ENCODE peak calls at places on chromosomes 11 and 22, in four cellular contexts. L is upper lobe of right lung, K is heart right ventricle, N is fibroblast of pulmonary artery. Q is an unnamed sample.

GRCh38 chr11:122210378-122210995 is 94.5 kb upstream of the BLID start:
- DNase-seq in N (no peak), K (no peak), L (no peak), Q (no peak)

GRCh38 chr11:746289-747175 is 732 bp upstream of the TALDO1 start:
- DNase-seq in K (no peak), L (no peak), N (no peak), Q (no peak)

GRCh38 chr22:21816787-21817496 is 50.5 kb downstream of the MAPK1 start:
- DNase-seq in N (peak; percentile 97), K (no peak), L (no peak), Q (peak; percentile 94)

GRCh38 chr22:29704528-29705285 is 15.1 kb upstream of the CABP7 start:
- DNase-seq in L (no peak), N (peak; percentile 11), K (no peak), Q (peak; percentile 23)

GRCh38 chr11:10503217-10503616 is 37.8 kb downstream of the RNF141 start:
- DNase-seq in L (no peak), N (no peak), K (no peak), Q (no peak)

GRCh38 chr11:96483550-96483949 is 93.7 kb downstream of the JRKL start:
- DNase-seq in N (no peak), L (no peak), K (no peak), Q (no peak)

GRCh38 chr11:15106201-15106965 is 8.3 kb upstream of the INSC start:
- DNase-seq in L (no peak), N (peak; percentile 50), K (no peak), Q (peak; percentile 75)

GRCh38 chr11:130727715-130728114 is 188.6 kb downstream of the SNX19 start:
- DNase-seq in N (no peak), K (no peak), L (no peak), Q (no peak)

GRCh38 chr22:23068832-23069385 is 1.4 kb upstream of the GNAZ start:
- DNase-seq in L (peak; percentile 51), K (no peak), N (no peak), Q (no peak)

GRCh38 chr11:73295259-73295995 is 12.6 kb upstream of the ARHGEF17 start:
- DNase-seq in K (peak; percentile 67), N (peak; percentile 81), L (peak; percentile 84), Q (peak; percentile 86)

GRCh38 chr22:41512421-41513194 is 31.7 kb downstream of the POLR3H start:
- DNase-seq in K (no peak), N (peak; percentile 69), L (no peak), Q (peak; percentile 50)

GRCh38 chr22:42932857-42933782 is 76.0 kb upstream of the ARFGAP3 start:
- DNase-seq in K (no peak), L (peak; percentile 80), N (no peak), Q (peak; percentile 33)

GRCh38 chr11:130651266-130651855 is 202.9 kb downstream of the ADAMTS15 start:
- DNase-seq in L (no peak), N (no peak), K (no peak), Q (no peak)

DNA sequence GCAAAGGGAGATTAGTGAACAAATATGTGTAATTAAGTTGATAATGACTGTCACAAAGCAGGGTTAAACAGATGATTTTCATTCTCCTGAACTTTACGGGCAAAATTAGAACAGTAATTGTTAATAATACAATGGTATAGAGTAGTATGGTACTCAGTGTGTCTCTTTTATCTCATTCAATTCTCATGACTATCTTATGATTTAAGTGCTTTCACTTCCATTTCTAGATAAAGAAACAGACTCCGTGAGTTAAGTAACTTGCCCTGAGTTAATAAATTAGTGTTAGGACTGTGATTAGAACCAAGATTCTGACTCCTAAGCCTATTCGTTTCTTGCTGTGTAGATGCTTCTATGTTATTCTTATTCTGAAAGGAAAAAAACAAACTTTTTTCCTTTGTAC is 22.0 kb downstream of the PIH1D2 start:
- DNase-seq in L (no peak), N (no peak), K (no peak), Q (no peak)
- TF ChIP-seq CTCF in L (no peak), N (no peak), K (no peak), Q (no peak)

DNA sequence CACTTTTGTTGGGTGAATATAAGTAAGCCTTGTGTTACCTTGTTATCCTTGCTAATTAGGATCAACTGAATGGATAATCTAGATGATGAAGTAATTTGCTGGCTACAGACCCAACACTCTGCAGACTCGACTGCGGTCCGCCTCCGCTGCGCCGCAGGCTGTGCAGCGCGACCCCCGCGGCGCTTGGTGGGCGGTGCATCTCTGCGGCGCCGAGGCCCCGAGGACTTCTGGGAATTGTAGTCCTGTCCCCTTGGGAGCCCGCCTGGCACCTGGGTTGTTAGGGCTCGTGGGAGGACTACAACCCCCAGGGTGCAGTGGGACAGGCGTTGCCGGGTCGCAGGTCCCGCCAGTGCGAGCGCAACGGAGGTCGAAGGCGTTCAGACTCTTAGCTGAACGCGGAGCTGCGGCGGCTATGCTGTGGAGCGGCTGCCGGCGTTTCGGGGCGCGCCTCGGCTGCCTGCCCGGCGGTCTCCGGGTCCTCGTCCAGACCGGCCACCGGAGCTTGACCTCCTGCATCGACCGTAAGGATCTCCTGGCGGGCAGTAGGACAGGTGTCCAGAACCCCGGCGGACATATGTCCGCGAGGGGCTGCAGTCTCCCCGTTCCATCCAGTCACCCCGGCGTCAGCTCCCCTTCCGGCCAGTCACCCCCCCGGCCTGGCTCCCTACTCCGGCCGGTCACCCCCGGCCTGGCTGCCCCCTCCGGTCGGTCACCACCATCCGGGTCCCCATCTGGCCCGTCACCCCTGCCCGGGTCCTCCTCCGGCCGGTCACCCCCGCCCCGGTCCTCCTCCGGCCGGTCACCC is at the start of the genes ACAD8 and THYN1:
- DNase-seq in L (peak; percentile 98), K (peak; percentile 96), N (peak; percentile 97), Q (peak; percentile 94)
- TF ChIP-seq CTCF in L (peak; percentile 48), K (peak; percentile 12), N (no peak), Q (peak; percentile 22)

GRCh38 chr22:45552017-45552411 is 49.3 kb downstream of the FBLN1 start:
- DNase-seq in N (no peak), L (no peak), K (no peak), Q (no peak)

GRCh38 chr22:45554861-45555260 is 52.2 kb downstream of the FBLN1 start:
- DNase-seq in L (no peak), K (no peak), N (no peak), Q (no peak)

GRCh38 chr22:45552580-45553332 is 50.1 kb downstream of the FBLN1 start:
- DNase-seq in K (peak; percentile 69), N (peak; percentile 87), L (peak; percentile 86), Q (peak; percentile 98)

GRCh38 chr22:45553333-45554039 is 50.8 kb downstream of the FBLN1 start:
- DNase-seq in K (peak; percentile 84), N (peak; percentile 89), L (peak; percentile 84), Q (peak; percentile 82)

GRCh38 chr22:45554040-45554406 is 51.3 kb downstream of the FBLN1 start:
- DNase-seq in K (no peak), N (no peak), L (no peak), Q (no peak)
- TF ChIP-seq CTCF in K (no peak), N (no peak), L (no peak), Q (no peak)

DNA sequence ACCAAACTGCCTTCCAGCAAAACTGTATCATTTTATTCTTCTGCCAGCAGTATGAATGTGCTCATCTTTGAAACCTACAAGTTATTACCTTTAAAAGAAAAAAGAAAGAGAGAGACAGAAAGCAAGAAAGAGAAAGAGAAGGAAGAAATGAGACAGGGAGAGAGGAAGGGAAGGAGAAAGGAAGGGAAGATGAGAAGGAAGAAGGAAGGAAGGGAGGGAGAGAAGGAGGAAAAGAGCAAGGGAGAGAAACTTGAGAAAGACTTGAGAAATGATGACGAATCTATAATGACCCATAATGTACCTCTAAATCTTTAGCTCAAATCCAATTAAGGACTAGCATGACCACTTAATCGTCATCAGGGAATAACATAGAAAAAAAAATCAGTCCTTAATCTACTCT is 11.4 kb upstream of the JAML start:
- DNase-seq in N (no peak), K (no peak), L (no peak), Q (no peak)
- TF ChIP-seq CTCF in N (no peak), K (no peak), L (no peak), Q (no peak)

DNA sequence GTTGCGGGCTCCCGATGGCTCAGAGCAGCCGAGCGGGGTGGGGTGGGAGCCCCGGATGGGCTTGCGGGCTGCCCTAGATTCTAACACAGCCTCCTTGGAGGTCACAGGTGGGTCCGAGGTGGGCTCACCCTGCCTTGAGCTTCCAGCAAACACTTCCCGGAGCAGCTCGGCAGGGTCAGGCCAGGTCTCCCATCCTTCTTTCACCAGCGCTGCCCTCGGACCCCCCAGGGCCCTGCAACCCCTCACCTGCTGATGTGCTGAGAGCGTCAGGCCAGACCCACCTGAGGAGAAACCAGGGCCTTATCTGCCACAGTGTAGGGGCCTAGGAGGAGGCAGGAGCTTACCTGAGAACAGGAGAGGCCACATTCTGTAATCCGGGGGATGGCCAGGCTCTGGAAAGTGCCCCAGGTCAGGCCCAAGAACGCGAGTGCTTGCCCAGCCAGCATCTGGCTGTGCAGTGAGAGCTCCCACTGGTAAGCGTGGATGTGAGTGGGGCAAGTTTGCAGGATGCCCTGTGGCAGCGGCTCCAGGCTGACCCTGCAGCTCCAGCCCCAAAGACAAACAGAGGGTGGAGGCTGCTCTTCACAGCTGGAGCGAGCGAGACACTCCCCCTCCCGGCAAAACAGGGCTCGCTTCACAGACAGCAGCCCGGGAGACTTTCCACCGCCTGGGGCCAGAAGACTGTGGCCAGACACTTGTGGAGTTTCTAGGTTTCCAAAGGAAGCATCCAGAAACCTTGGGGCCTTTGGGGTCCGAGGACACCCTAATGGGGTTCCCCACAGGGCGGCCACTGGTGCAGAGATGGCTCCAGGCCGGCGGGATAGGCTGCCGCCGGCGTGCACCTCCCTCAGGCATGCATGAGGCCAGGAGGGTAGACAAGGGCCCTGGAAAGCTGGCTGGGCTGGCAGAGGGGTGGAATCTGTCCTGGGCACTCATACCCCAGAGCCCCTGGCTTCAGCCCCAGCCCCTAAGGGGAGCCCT is at the start of gene IL17REL:
- DNase-seq in N (peak; percentile 25), L (peak; percentile 57), K (no peak), Q (peak; percentile 5)
- TF ChIP-seq CTCF in N (peak; percentile 25), L (peak; percentile 4), K (no peak), Q (peak; percentile 28)

GRCh38 chr22:37169947-37170688 is 17.9 kb downstream of the C1QTNF6 start:
- DNase-seq in L (peak; percentile 59), N (no peak), K (no peak), Q (no peak)
- TF ChIP-seq CTCF in L (no peak), N (no peak), K (no peak), Q (no peak)

GRCh38 chr11:106275151-106275550 is 197.7 kb downstream of the AASDHPPT start:
- DNase-seq in K (no peak), N (peak; percentile 61), L (no peak), Q (no peak)

GRCh38 chr11:106276126-106276525 is 198.7 kb downstream of the AASDHPPT start:
- DNase-seq in L (no peak), K (no peak), N (peak; percentile 48), Q (peak; percentile 27)

GRCh38 chr11:106278391-106278790 is 200.9 kb downstream of the AASDHPPT start:
- DNase-seq in K (no peak), L (no peak), N (peak; percentile 84), Q (peak; percentile 69)

GRCh38 chr11:106280041-106280440 is 202.6 kb downstream of the AASDHPPT start:
- DNase-seq in L (no peak), N (no peak), K (no peak), Q (no peak)

DNA sequence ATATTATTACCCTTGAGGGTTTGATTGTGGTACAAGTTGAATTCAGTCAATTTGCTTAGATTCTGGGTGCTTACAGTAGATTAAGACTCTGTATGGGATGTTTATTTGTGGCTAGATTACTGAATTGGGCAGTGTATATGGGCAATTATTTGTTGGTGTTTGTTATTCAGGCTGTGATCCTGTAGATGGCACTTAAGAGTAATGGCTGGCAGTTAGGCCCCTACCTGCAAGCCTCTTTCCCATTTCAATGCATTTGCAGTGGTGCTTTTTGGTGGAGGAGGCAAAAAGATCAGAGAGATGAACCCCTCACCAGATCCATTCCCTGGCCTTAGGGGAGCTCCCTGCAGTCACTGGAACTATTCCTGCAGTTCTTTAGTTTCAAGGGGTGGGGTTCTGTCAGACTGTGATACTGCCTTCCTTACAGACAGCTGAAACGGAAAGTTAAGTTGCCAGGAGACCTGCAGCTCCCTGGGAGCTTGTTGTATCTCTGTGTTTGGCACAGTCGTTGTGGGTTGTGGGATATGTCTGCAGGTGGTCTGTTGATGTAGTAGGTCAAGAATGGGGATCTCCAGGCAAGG is 199.5 kb downstream of the AASDHPPT start:
- DNase-seq in L (no peak), K (no peak), N (peak; percentile 59), Q (peak; percentile 25)
- TF ChIP-seq CTCF in L (no peak), K (no peak), N (peak; percentile 53), Q (peak; percentile 45)